ENCODE peak calls at places on chromosomes 11 and 22, in five cellular contexts. J is PC-3, A is lung, X is adrenal gland, O is SJSA1. B is an unnamed sample. For H3K4me1, the result is how much of the 10 kb centered on the place peaks cover.

GRCh38 chr11:12721816-12722604 is 47.8 kb downstream of the TEAD1 start:
- DNase-seq in A (no peak), J (peak), O (no peak), X (no peak), B (no peak)

GRCh38 chr11:62508336-62509058 is 38.1 kb downstream of the AHNAK start:
- DNase-seq in J (peak), X (peak), A (peak), O (peak), B (peak)

GRCh38 chr22:36328635-36329216 is 59.0 kb downstream of the MYH9 start:
- DNase-seq in A (peak), O (peak), J (peak), X (peak), B (peak)

GRCh38 chr11:122305018-122305417 is 189.0 kb upstream of the BLID start:
- DNase-seq in J (no peak), O (no peak), X (no peak), A (no peak), B (no peak)

GRCh38 chr11:103947566-103947919 is 88.9 kb upstream of the DDI1 start:
- DNase-seq in A (no peak), O (no peak), J (peak), X (no peak), B (no peak)

GRCh38 chr22:49629586-49630447 is 197.9 kb downstream of the BRD1 start:
- DNase-seq in J (no peak), A (no peak), X (no peak), O (no peak), B (peak)

GRCh38 chr11:98300777-98301176 is 720.0 kb upstream of the CNTN5 start:
- DNase-seq in X (no peak), J (peak), O (no peak), A (no peak), B (no peak)

GRCh38 chr22:29470159-29470855 is 9.7 kb upstream of the NEFH start:
- DNase-seq in X (peak), A (peak), O (peak), J (no peak), B (no peak)

GRCh38 chr22:39674536-39674935 is 104.0 kb downstream of the CACNA1I start:
- DNase-seq in J (peak), O (peak), X (no peak), A (no peak), B (no peak)

GRCh38 chr11:35237860-35238715 is 99.1 kb downstream of the CD44 start:
- DNase-seq in X (peak), J (peak), A (peak), O (peak), B (peak)

GRCh38 chr11:13717331-13717730 is 48.9 kb downstream of the FAR1 start:
- DNase-seq in J (peak), X (no peak), A (no peak), O (peak), B (no peak)

GRCh38 chr11:3169235-3169951 is 4.3 kb upstream of the OSBPL5 start:
- DNase-seq in J (peak), X (no peak), A (no peak), O (peak), B (peak)

GRCh38 chr11:56196705-56197104 is 20.3 kb downstream of the OR5J2 start:
- DNase-seq in X (no peak), J (no peak), O (no peak), A (no peak), B (no peak)

GRCh38 chr11:35097814-35098213 is 41.2 kb upstream of the CD44 start:
- DNase-seq in X (no peak), A (no peak), O (no peak), J (no peak), B (no peak)

GRCh38 chr22:49614966-49615965 is 212.4 kb downstream of the BRD1 start:
- DNase-seq in X (no peak), A (no peak), J (no peak), O (no peak), B (no peak)

GRCh38 chr11:12199231-12199948 is 89.0 kb downstream of the MICAL2 start:
- DNase-seq in A (no peak), J (no peak), X (no peak), O (no peak), B (no peak)

GRCh38 chr11:75347781-75348613 is 3.5 kb downstream of the ARRB1 start:
- DNase-seq in X (no peak), J (no peak), A (no peak), O (no peak), B (peak)

GRCh38 chr22:26684173-26684572 is 26.8 kb downstream of the MIAT start:
- DNase-seq in X (no peak), J (no peak), A (no peak), O (no peak), B (no peak)

GRCh38 chr11:86919557-86920210 is 35.5 kb downstream of the FZD4 start:
- DNase-seq in O (peak), J (peak), A (no peak), X (no peak), B (peak)

GRCh38 chr11:110295487-110296225 is 758 bp downstream of the RDX start:
- DNase-seq in O (peak), A (peak), J (peak), X (peak), B (peak)

GRCh38 chr22:43892183-43892894 is 526 bp upstream of the PNPLA5 start:
- DNase-seq in J (no peak), X (no peak), A (no peak), O (no peak), B (no peak)

GRCh38 chr11:108199446-108200321 is 22.8 kb downstream of the NPAT start:
- DNase-seq in A (peak), X (no peak), J (peak), O (no peak), B (no peak)

GRCh38 chr11:33899383-33900037 is 7.6 kb upstream of the LMO2 start:
- DNase-seq in O (no peak), A (peak), X (peak), J (peak), B (peak)

GRCh38 chr11:67670316-67671210 is 3.9 kb downstream of the ALDH3B2 start:
- DNase-seq in O (no peak), J (no peak), A (no peak), X (no peak), B (no peak)

GRCh38 chr11:58222730-58223129 is 6.0 kb downstream of the OR10Q1 start:
- DNase-seq in O (no peak), X (no peak), A (no peak), J (peak), B (no peak)

GRCh38 chr11:118572914-118573550 is 823 bp downstream of the ARCN1 start:
- DNase-seq in J (peak), O (peak), X (no peak), A (no peak), B (peak)

GRCh38 chr11:71209181-71209580 is 43.2 kb downstream of the SHANK2 start:
- DNase-seq in A (no peak), O (no peak), J (no peak), X (no peak), B (no peak)

GRCh38 chr11:46673713-46674462 is 26.5 kb downstream of the ARHGAP1 start:
- DNase-seq in O (no peak), A (no peak), J (no peak), X (no peak), B (peak)

GRCh38 chr11:115941481-115941993 is 437.3 kb upstream of the CADM1 start:
- DNase-seq in X (no peak), J (peak), A (no peak), O (peak), B (no peak)

GRCh38 chr11:124757320-124757719 is 4.8 kb downstream of the ESAM start:
- DNase-seq in J (no peak), A (no peak), O (no peak), X (no peak), B (no peak)

GRCh38 chr11:66015936-66016792 is 4.4 kb downstream of the CST6 start:
- DNase-seq in J (no peak), O (no peak), X (no peak), A (no peak), B (no peak)

GRCh38 chr11:66013762-66014100 is 1.9 kb downstream of the CST6 start:
- DNase-seq in A (no peak), X (no peak), J (no peak), O (no peak), B (no peak)

GRCh38 chr11:66017354-66017753 is 5.5 kb downstream of the CST6 start:
- DNase-seq in X (no peak), A (no peak), J (no peak), O (no peak), B (no peak)

GRCh38 chr11:66015094-66015881 is 3.5 kb downstream of the CST6 start:
- DNase-seq in J (peak), A (no peak), X (no peak), O (peak), B (no peak)

GRCh38 chr11:66016793-66017177 is 5.0 kb downstream of the CST6 start:
- DNase-seq in J (no peak), X (no peak), A (no peak), O (no peak), B (no peak)
- H3K4me3 ChIP-seq in J (no peak), X (no peak), A (no peak), O (no peak), B (no peak)

GRCh38 chr11:128666397-128666796 is 27.5 kb upstream of the FLI1 start:
- DNase-seq in J (no peak), O (no peak), A (no peak), X (no peak), B (no peak)

GRCh38 chr11:128669491-128669890 is 24.4 kb upstream of the FLI1 start:
- DNase-seq in A (no peak), O (no peak), X (no peak), J (peak), B (no peak)

GRCh38 chr11:128664286-128664685 is 29.6 kb upstream of the FLI1 start:
- DNase-seq in O (no peak), J (no peak), A (no peak), X (no peak), B (no peak)

GRCh38 chr11:128670631-128671030 is 23.2 kb upstream of the FLI1 start:
- DNase-seq in A (no peak), J (no peak), O (no peak), X (no peak), B (no peak)

DNA sequence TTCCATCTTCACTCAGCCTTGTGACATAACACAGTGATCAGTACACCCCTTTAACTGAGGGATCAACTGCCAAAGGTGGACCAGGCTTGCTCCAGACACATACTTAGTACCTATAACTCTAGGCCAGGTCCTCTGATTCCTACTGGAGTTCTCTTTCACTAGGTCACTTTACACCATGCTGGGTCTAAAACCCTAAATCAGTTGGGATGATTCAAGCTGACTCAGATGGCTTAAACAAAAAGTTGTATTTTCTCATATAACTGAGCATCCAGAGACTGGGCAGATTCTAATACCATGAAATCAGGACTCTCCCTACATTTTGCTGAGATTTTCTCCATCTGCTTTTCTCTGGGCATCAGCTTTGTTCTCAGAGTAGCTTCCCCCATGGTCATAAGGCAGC is 26.0 kb upstream of the FLI1 start:
- DNase-seq in O (no peak), A (no peak), J (peak), X (no peak), B (no peak)
- H3K4me1 ChIP-seq in O (under half), A (under half), J (under half), X (under half), B (under half)

DNA sequence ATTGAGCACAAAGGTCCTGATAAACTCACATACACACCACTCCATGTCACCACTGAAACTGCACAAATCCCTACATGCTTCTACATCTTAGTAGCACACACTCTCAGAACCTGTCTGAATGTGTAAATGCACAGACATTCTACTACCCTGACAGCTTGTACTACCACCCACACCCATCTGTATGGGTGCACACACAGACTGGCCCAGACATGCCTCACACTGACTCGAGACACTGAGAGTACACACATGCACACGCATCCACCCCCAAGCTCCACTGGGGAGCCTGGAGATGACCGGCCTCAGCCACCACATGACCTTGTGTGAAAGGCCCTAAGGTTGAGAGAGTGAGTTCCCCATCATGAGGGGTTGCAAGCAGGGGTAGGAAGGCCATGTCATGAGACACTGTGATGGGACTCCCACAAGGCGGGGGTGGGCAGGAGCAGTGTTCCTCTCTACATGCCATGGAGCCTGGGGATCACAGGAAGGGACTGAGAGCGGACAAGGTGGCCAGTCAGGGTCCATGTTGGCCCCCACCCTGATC is 28.1 kb downstream of the ARAP1 start:
- DNase-seq in O (no peak), J (no peak), X (no peak), A (no peak), B (no peak)
- H3K27ac ChIP-seq in O (no peak), J (no peak), X (no peak), A (no peak), B (no peak)

DNA sequence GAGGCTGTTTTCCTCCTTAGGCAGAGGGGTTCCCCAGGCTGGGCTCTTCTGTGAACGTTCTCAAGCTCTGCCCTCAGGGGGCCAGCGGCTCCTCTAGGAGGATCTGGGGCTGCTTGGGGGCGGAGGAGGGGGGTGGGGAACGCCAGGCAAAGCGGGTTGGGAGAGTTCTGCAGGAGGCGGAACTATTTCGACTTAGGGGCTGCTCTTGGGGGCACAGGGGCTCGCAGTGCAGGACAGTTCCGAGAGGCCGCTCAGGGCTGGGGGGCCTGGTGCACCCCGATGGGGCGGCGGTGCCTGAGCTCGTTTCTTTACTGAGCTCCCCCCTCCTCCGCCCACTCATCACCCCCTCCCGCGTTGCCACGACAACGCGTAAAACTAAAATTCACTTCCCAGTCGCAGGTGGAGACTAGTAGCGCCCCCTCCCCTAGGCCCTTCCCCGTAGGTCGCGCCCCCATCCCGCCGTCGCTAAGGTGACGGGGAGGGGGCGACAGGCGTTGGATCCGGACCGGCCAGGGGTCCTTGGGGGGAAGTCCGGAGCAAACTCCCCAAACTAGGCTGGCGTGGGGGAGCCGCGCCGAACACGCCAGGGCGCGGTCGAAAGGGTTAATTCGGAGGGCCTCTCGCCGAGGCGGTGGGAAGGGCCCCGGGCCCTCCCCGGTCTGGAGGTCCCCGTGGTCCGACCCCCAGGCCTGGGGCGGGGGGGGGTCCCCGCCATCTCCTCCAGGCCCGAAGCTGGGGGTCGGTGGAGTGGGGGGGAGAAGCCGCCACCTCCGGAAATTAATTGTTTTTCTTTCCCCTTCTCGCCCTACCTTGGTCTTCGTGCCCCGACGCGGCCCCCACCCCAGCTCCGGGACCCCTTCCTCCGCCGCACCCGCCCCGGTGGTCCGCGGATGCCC is 856 bp downstream of the SHANK3 start:
- DNase-seq in A (no peak), O (no peak), X (no peak), J (no peak), B (no peak)
- H3K4me3 ChIP-seq in A (peak), O (no peak), X (no peak), J (no peak), B (no peak)

B was measured in SJCRH30.